ENCODE peak calls at places on chromosomes 11 and 22, in four cellular contexts. F is CD8-positive, alpha-beta memory T cell; S is stimulated activated CD4-positive, alpha-beta T cell treated with anti-CD3 and anti-CD28 coated beads, Interleukin-1b, Interleukin-23, amount 100 ng/mL, for 1 hour; I is BJ. G is an unnamed sample.

GRCh38 chr22:45230026-45230845 is 10.5 kb downstream of the KIAA0930 start:
- DNase-seq in F (no peak), S (no peak), I (no peak), G (no peak)

GRCh38 chr22:43345356-43345755 is 2.2 kb upstream of the SCUBE1 start:
- DNase-seq in F (no peak), S (no peak), I (no peak), G (no peak)

GRCh38 chr22:28773461-28773867 is 969 bp downstream of the CCDC117 start:
- DNase-seq in F (no peak), S (no peak), I (peak), G (no peak)

GRCh38 chr11:17648528-17648927 is 70.8 kb upstream of the MYOD1 start:
- DNase-seq in F (no peak), S (no peak), I (no peak), G (no peak)

GRCh38 chr22:19120829-19121630 is 1.2 kb downstream of the DGCR2 start:
- DNase-seq in F (no peak), S (no peak), I (no peak), G (no peak)

GRCh38 chr11:116473790-116474346 is 298.9 kb downstream of the BUD13 start:
- DNase-seq in F (no peak), S (no peak), I (no peak), G (no peak)

GRCh38 chr11:111946499-111946898 is 9.4 kb downstream of the DIXDC1 start:
- DNase-seq in F (no peak), S (no peak), I (no peak), G (no peak)

GRCh38 chr11:3226846-3227567 is 5.2 kb downstream of the MRGPRE start:
- DNase-seq in F (no peak), S (no peak), I (no peak), G (no peak)

GRCh38 chr11:56396047-56396446 is 16.4 kb upstream of the OR5AL1 start:
- DNase-seq in F (no peak), S (no peak), I (no peak), G (no peak)

GRCh38 chr11:92251980-92252379 is 27.4 kb downstream of the FAT3 start:
- DNase-seq in F (no peak), S (no peak), I (no peak), G (no peak)

GRCh38 chr11:130070109-130070828 is 575 bp downstream of the APLP2 start:
- DNase-seq in F (peak), S (no peak), I (no peak), G (peak)

GRCh38 chr22:32407936-32408335 is 4.1 kb downstream of the RTCB start:
- DNase-seq in F (no peak), S (no peak), I (no peak), G (no peak)

GRCh38 chr11:33324211-33324985 is 67.2 kb downstream of the HIPK3 start:
- DNase-seq in F (no peak), S (no peak), I (no peak), G (no peak)

GRCh38 chr22:37623075-37624016 is 14.7 kb downstream of the GGA1 start:
- DNase-seq in F (peak), S (peak), I (no peak), G (peak)

GRCh38 chr11:29448246-29448877 is 568.5 kb downstream of the KCNA4 start:
- DNase-seq in F (no peak), S (no peak), I (no peak), G (no peak)

GRCh38 chr11:21514298-21514697 is 678.6 kb upstream of the ANO5 start:
- DNase-seq in F (no peak), S (no peak), I (no peak), G (no peak)

GRCh38 chr11:88531776-88532175 is 194.2 kb upstream of the CTSC start:
- DNase-seq in F (no peak), S (no peak), I (no peak), G (no peak)

GRCh38 chr22:25564320-25564978 is at the start of gene GRK3:
- DNase-seq in F (peak), S (no peak), I (no peak), G (peak)

GRCh38 chr11:129192150-129192549 is at the start of gene ARHGAP32:
- DNase-seq in F (no peak), S (no peak), I (no peak), G (peak)